ENCODE peak calls at places on chromosomes 13 and 19, in four cellular contexts. W, I, O and U are unnamed samples.

GRCh38 chr13:24097064-24097463 is 63.5 kb upstream of the SPATA13 start:
- DNase-seq in W (peak), I (peak), O (no peak), U (peak)

GRCh38 chr13:111339366-111340143 is 19.1 kb downstream of the TEX29 start:
- DNase-seq in W (no peak), I (no peak), O (no peak), U (no peak)

GRCh38 chr13:97142452-97142851 is 79.7 kb upstream of the MBNL2 start:
- DNase-seq in W (no peak), I (no peak), O (no peak), U (no peak)

GRCh38 chr13:99280166-99280565 is 22.0 kb upstream of the GPR18 start:
- DNase-seq in W (peak), I (no peak), O (no peak), U (peak)

GRCh38 chr13:62360609-62361008 is 945.0 kb upstream of the PCDH20 start:
- DNase-seq in W (no peak), I (no peak), O (no peak), U (no peak)

GRCh38 chr13:23579072-23579885 is 9.1 kb downstream of the TNFRSF19 start:
- DNase-seq in W (peak), I (peak), O (peak), U (peak)

GRCh38 chr13:100827489-100828000 is 152.9 kb upstream of the TMTC4 start:
- DNase-seq in W (no peak), I (no peak), O (no peak), U (peak)

GRCh38 chr19:1247747-1248453 is 483 bp upstream of the MIDN start:
- DNase-seq in W (no peak), I (peak), O (peak), U (peak)

GRCh38 chr19:31146546-31147183 is 202.6 kb downstream of the TSHZ3 start:
- DNase-seq in W (no peak), I (no peak), O (no peak), U (no peak)

GRCh38 chr19:45294291-45295029 is 28.2 kb downstream of the CKM start:
- DNase-seq in W (no peak), I (no peak), O (no peak), U (no peak)

GRCh38 chr13:39767791-39768564 is 112.5 kb downstream of the COG6 start:
- DNase-seq in W (no peak), I (no peak), O (no peak), U (peak)

GRCh38 chr13:66069570-66069969 is 1160.6 kb downstream of the PCDH9 start:
- DNase-seq in W (no peak), I (no peak), O (no peak), U (no peak)

GRCh38 chr13:99658266-99658991 is 157.2 kb downstream of the TM9SF2 start:
- DNase-seq in W (peak), I (peak), O (peak), U (no peak)

GRCh38 chr19:5943623-5944022 is 29.6 kb downstream of the CAPS start:
- DNase-seq in W (no peak), I (no peak), O (no peak), U (no peak)

GRCh38 chr19:31818740-31819228 is 469.5 kb upstream of the TSHZ3 start:
- DNase-seq in W (no peak), I (no peak), O (no peak), U (no peak)

GRCh38 chr13:67224148-67224846 is 5.8 kb downstream of the PCDH9 start:
- DNase-seq in W (peak), I (peak), O (peak), U (peak)

GRCh38 chr13:112963641-112964040 is 5.4 kb upstream of the MCF2L start:
- DNase-seq in W (no peak), I (no peak), O (no peak), U (no peak)

GRCh38 chr13:102040812-102041211 is 361.0 kb downstream of the FGF14 start:
- DNase-seq in W (no peak), I (no peak), O (no peak), U (no peak)

GRCh38 chr19:18300930-18301717 is 19.7 kb upstream of the JUND start:
- DNase-seq in W (no peak), I (no peak), O (no peak), U (peak)

GRCh38 chr19:51691122-51692064 is 1.7 kb upstream of the SPACA6 start:
- DNase-seq in W (no peak), I (no peak), O (no peak), U (peak)

GRCh38 chr19:8001995-8002849 is 3.2 kb downstream of the ELAVL1 start:
- DNase-seq in W (no peak), I (peak), O (peak), U (peak)

GRCh38 chr13:30334663-30335386 is 27.5 kb upstream of the KATNAL1 start:
- DNase-seq in W (no peak), I (peak), O (no peak), U (peak)

GRCh38 chr19:5250127-5250659 is 90.4 kb downstream of the PTPRS start:
- DNase-seq in W (no peak), I (no peak), O (no peak), U (no peak)

GRCh38 chr19:19563348-19563848 is 25.3 kb downstream of the CILP2 start:
- DNase-seq in W (no peak), I (no peak), O (no peak), U (no peak)

GRCh38 chr13:108944760-108945159 is 315.3 kb downstream of the MYO16 start:
- DNase-seq in W (peak), I (no peak), O (no peak), U (peak)

GRCh38 chr13:76992548-76993001 is 694 bp downstream of the CLN5 start:
- DNase-seq in W (no peak), I (no peak), O (peak), U (peak)

GRCh38 chr13:43057653-43058317 is 34.4 kb downstream of the DNAJC15 start:
- DNase-seq in W (no peak), I (no peak), O (peak), U (peak)

GRCh38 chr13:71856548-71856947 is 10.5 kb downstream of the DACH1 start:
- DNase-seq in W (no peak), I (no peak), O (no peak), U (no peak)

GRCh38 chr19:19538077-19538764 is at the start of gene CILP2:
- DNase-seq in W (no peak), I (peak), O (peak), U (no peak)